ENCODE peak calls at places on chromosomes 12 and 14, in seven cellular contexts. One of them, this sample, is unnamed.

GRCh38 chr14:88380405-88380804 is 5.1 kb upstream of the SPATA7 start:
- DNase-seq in pancreas: no peak
- DNase-seq in fibroblast of the aortic adventitia: peak; percentile 33
- DNase-seq in fibroblast of villous mesenchyme: peak; percentile 12
- DNase-seq in SJCRH30: peak; percentile 31
- DNase-seq in AG10803: peak; percentile 6
- DNase-seq in heart left ventricle: no peak
- DNase-seq in this sample: no peak

GRCh38 chr12:55966408-55967281 is at the start of gene CDK2:
- DNase-seq in pancreas: peak; percentile 92
- DNase-seq in fibroblast of the aortic adventitia: peak; percentile 65
- DNase-seq in fibroblast of villous mesenchyme: peak; percentile 73
- DNase-seq in SJCRH30: peak; percentile 90
- DNase-seq in AG10803: peak; percentile 65
- DNase-seq in heart left ventricle: peak; percentile 95
- DNase-seq in this sample: no peak

GRCh38 chr12:45402288-45402687 is 186.4 kb downstream of the ANO6 start:
- DNase-seq in pancreas: no peak
- DNase-seq in fibroblast of the aortic adventitia: no peak
- DNase-seq in fibroblast of villous mesenchyme: peak; percentile 39
- DNase-seq in SJCRH30: no peak
- DNase-seq in AG10803: peak; percentile 15
- DNase-seq in heart left ventricle: peak; percentile 28
- DNase-seq in this sample: no peak

GRCh38 chr12:73181244-73181643 is 909.1 kb downstream of the TRHDE start:
- DNase-seq in pancreas: no peak
- DNase-seq in fibroblast of the aortic adventitia: no peak
- DNase-seq in fibroblast of villous mesenchyme: no peak
- DNase-seq in SJCRH30: peak; percentile 7
- DNase-seq in AG10803: no peak
- DNase-seq in heart left ventricle: no peak
- DNase-seq in this sample: no peak

GRCh38 chr12:131092911-131093901 is 139.5 kb downstream of the ADGRD1 start:
- DNase-seq in pancreas: peak; percentile 10
- DNase-seq in fibroblast of the aortic adventitia: no peak
- DNase-seq in fibroblast of villous mesenchyme: no peak
- DNase-seq in SJCRH30: peak; percentile 5
- DNase-seq in AG10803: no peak
- DNase-seq in heart left ventricle: peak; percentile 18
- DNase-seq in this sample: no peak

GRCh38 chr14:93906341-93907329 is 20.5 kb upstream of the FAM181A start:
- DNase-seq in pancreas: no peak
- DNase-seq in fibroblast of the aortic adventitia: peak; percentile 17
- DNase-seq in fibroblast of villous mesenchyme: peak; percentile 29
- DNase-seq in SJCRH30: peak; percentile 78
- DNase-seq in AG10803: peak; percentile 30
- DNase-seq in heart left ventricle: no peak
- DNase-seq in this sample: peak; percentile 1

GRCh38 chr12:121809712-121810116 is 5.9 kb downstream of the SETD1B start:
- DNase-seq in pancreas: no peak
- DNase-seq in fibroblast of the aortic adventitia: no peak
- DNase-seq in fibroblast of villous mesenchyme: no peak
- DNase-seq in SJCRH30: no peak
- DNase-seq in AG10803: no peak
- DNase-seq in heart left ventricle: peak; percentile 18
- DNase-seq in this sample: no peak

GRCh38 chr12:92034858-92035401 is 110.7 kb downstream of the BTG1 start:
- DNase-seq in pancreas: peak; percentile 67
- DNase-seq in fibroblast of the aortic adventitia: peak; percentile 66
- DNase-seq in fibroblast of villous mesenchyme: peak; percentile 88
- DNase-seq in SJCRH30: peak; percentile 94
- DNase-seq in AG10803: peak; percentile 89
- DNase-seq in heart left ventricle: peak; percentile 44
- DNase-seq in this sample: no peak

GRCh38 chr14:24436355-24437019 is 6.1 kb downstream of the SDR39U1 start:
- DNase-seq in pancreas: no peak
- DNase-seq in fibroblast of the aortic adventitia: peak; percentile 91
- DNase-seq in fibroblast of villous mesenchyme: peak; percentile 78
- DNase-seq in SJCRH30: peak; percentile 86
- DNase-seq in AG10803: peak; percentile 79
- DNase-seq in heart left ventricle: no peak
- DNase-seq in this sample: no peak

GRCh38 chr12:11705010-11705409 is 55.5 kb downstream of the ETV6 start:
- DNase-seq in pancreas: no peak
- DNase-seq in fibroblast of the aortic adventitia: peak; percentile 99
- DNase-seq in fibroblast of villous mesenchyme: peak; percentile 88
- DNase-seq in SJCRH30: no peak
- DNase-seq in AG10803: peak; percentile 90
- DNase-seq in heart left ventricle: no peak
- DNase-seq in this sample: peak; percentile 96

GRCh38 chr14:55850803-55851202 is 267.4 kb upstream of the PELI2 start:
- DNase-seq in pancreas: no peak
- DNase-seq in fibroblast of the aortic adventitia: peak; percentile 60
- DNase-seq in fibroblast of villous mesenchyme: peak; percentile 87
- DNase-seq in SJCRH30: no peak
- DNase-seq in AG10803: peak; percentile 55
- DNase-seq in heart left ventricle: no peak
- DNase-seq in this sample: no peak

GRCh38 chr12:44812062-44812461 is 64.1 kb downstream of the NELL2 start:
- DNase-seq in pancreas: no peak
- DNase-seq in fibroblast of the aortic adventitia: no peak
- DNase-seq in fibroblast of villous mesenchyme: no peak
- DNase-seq in SJCRH30: peak; percentile 33
- DNase-seq in AG10803: no peak
- DNase-seq in heart left ventricle: no peak
- DNase-seq in this sample: no peak

GRCh38 chr12:30988887-30989286 is 62.3 kb downstream of the TSPAN11 start:
- DNase-seq in pancreas: peak; percentile 67
- DNase-seq in fibroblast of the aortic adventitia: no peak
- DNase-seq in fibroblast of villous mesenchyme: no peak
- DNase-seq in SJCRH30: no peak
- DNase-seq in AG10803: no peak
- DNase-seq in heart left ventricle: no peak
- DNase-seq in this sample: no peak

GRCh38 chr12:99154264-99154982 is 493.1 kb upstream of the GARIN6 start:
- DNase-seq in pancreas: no peak
- DNase-seq in fibroblast of the aortic adventitia: no peak
- DNase-seq in fibroblast of villous mesenchyme: peak; percentile 5
- DNase-seq in SJCRH30: no peak
- DNase-seq in AG10803: no peak
- DNase-seq in heart left ventricle: peak; percentile 21
- DNase-seq in this sample: no peak

GRCh38 chr12:6536894-6537579 is 2.7 kb downstream of the GAPDH start:
- DNase-seq in pancreas: no peak
- DNase-seq in fibroblast of the aortic adventitia: peak; percentile 12
- DNase-seq in fibroblast of villous mesenchyme: no peak
- DNase-seq in SJCRH30: no peak
- DNase-seq in AG10803: no peak
- DNase-seq in heart left ventricle: no peak
- DNase-seq in this sample: no peak

GRCh38 chr12:76866146-76866545 is 12.7 kb downstream of the CSRP2 start:
- DNase-seq in pancreas: no peak
- DNase-seq in fibroblast of the aortic adventitia: no peak
- DNase-seq in fibroblast of villous mesenchyme: no peak
- DNase-seq in SJCRH30: peak; percentile 93
- DNase-seq in AG10803: peak; percentile 68
- DNase-seq in heart left ventricle: no peak
- DNase-seq in this sample: no peak

GRCh38 chr14:98218213-98218612 is 1053.8 kb downstream of the BCL11B start:
- DNase-seq in pancreas: no peak
- DNase-seq in fibroblast of the aortic adventitia: no peak
- DNase-seq in fibroblast of villous mesenchyme: no peak
- DNase-seq in SJCRH30: no peak
- DNase-seq in AG10803: no peak
- DNase-seq in heart left ventricle: no peak
- DNase-seq in this sample: no peak

GRCh38 chr12:27284751-27285150 is 40.7 kb downstream of the STK38L start:
- DNase-seq in pancreas: no peak
- DNase-seq in fibroblast of the aortic adventitia: peak; percentile 67
- DNase-seq in fibroblast of villous mesenchyme: peak; percentile 83
- DNase-seq in SJCRH30: no peak
- DNase-seq in AG10803: peak; percentile 66
- DNase-seq in heart left ventricle: no peak
- DNase-seq in this sample: no peak

DNA sequence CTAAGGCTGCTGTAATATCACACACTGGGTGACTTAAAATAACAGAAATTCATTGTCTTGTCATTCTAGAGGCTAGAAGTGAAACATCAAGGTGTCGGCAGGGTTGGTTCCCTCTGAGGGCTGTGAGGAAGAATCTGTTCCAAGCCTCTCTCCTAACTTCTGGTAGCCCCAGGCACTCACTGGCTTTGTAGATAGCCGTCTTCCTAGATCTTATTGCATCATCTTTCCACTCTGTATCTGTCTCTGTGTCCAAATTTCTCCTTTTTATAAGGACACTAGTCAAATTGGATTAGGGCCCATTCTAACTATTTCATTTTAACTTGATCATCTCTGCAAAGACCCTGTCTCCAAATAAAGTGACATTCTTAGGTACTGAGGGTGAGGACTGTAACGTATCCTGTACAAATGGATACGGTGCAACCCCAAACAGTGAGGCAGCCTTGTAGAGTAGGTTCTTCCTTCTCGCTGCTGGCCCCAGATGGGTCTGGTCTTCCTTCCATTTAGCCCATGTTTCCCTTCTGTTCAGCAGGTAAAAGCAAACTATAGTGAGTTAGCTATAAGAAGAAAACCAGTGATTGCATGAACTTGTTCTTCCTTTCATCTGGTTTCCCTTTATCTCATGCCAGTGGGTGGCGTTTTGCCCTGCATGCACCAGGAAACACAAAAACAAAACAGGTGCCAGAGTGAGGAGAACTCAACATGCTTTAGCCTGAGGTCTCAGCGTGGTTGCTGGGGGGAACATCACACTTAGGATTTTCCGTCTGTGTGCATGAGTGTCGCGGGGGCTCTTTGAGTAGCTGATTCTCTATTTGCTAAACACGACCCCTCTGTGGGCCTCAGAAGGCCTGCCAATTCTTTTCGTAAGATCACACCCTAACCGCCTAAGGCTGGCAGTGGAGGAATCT is 19.5 kb downstream of the TTC9 start:
- DNase-seq in pancreas: no peak
- DNase-seq in fibroblast of the aortic adventitia: no peak
- DNase-seq in fibroblast of villous mesenchyme: no peak
- DNase-seq in SJCRH30: no peak
- DNase-seq in AG10803: no peak
- DNase-seq in heart left ventricle: no peak
- DNase-seq in this sample: no peak
- H3K4me3 ChIP-seq in pancreas: no peak overlapping the region
- H3K4me3 ChIP-seq in fibroblast of the aortic adventitia: no peak overlapping the region
- H3K4me3 ChIP-seq in fibroblast of villous mesenchyme: no peak overlapping the region
- H3K4me3 ChIP-seq in SJCRH30: no peak overlapping the region
- H3K4me3 ChIP-seq in AG10803: no peak overlapping the region
- H3K4me3 ChIP-seq in heart left ventricle: no peak overlapping the region
- H3K4me3 ChIP-seq in this sample: no peak overlapping the region

GRCh38 chr12:88562846-88563582 is 17.3 kb downstream of the KITLG start:
- DNase-seq in pancreas: no peak
- DNase-seq in fibroblast of the aortic adventitia: peak; percentile 84
- DNase-seq in fibroblast of villous mesenchyme: no peak
- DNase-seq in SJCRH30: no peak
- DNase-seq in AG10803: peak; percentile 60
- DNase-seq in heart left ventricle: no peak
- DNase-seq in this sample: no peak
- H3K4me3 ChIP-seq in pancreas: no peak overlapping the region
- H3K4me3 ChIP-seq in fibroblast of the aortic adventitia: no peak overlapping the region
- H3K4me3 ChIP-seq in fibroblast of villous mesenchyme: no peak overlapping the region
- H3K4me3 ChIP-seq in SJCRH30: no peak overlapping the region
- H3K4me3 ChIP-seq in AG10803: no peak overlapping the region
- H3K4me3 ChIP-seq in heart left ventricle: no peak overlapping the region
- H3K4me3 ChIP-seq in this sample: no peak overlapping the region

GRCh38 chr12:113424915-113425823 is 3.0 kb downstream of the SDSL start:
- DNase-seq in pancreas: no peak
- DNase-seq in fibroblast of the aortic adventitia: peak; percentile 61
- DNase-seq in fibroblast of villous mesenchyme: peak; percentile 60
- DNase-seq in SJCRH30: peak; percentile 71
- DNase-seq in AG10803: peak; percentile 57
- DNase-seq in heart left ventricle: peak; percentile 38
- DNase-seq in this sample: no peak

GRCh38 chr12:113425960-113426453 is 3.8 kb downstream of the SDSL start:
- DNase-seq in pancreas: no peak
- DNase-seq in fibroblast of the aortic adventitia: no peak
- DNase-seq in fibroblast of villous mesenchyme: no peak
- DNase-seq in SJCRH30: peak; percentile 21
- DNase-seq in AG10803: no peak
- DNase-seq in heart left ventricle: no peak
- DNase-seq in this sample: no peak

GRCh38 chr12:113422929-113423669 is 919 bp downstream of the SDSL start:
- DNase-seq in pancreas: no peak
- DNase-seq in fibroblast of the aortic adventitia: no peak
- DNase-seq in fibroblast of villous mesenchyme: peak; percentile 13
- DNase-seq in SJCRH30: peak; percentile 13
- DNase-seq in AG10803: no peak
- DNase-seq in heart left ventricle: no peak
- DNase-seq in this sample: no peak

GRCh38 chr12:113420996-113421595 is 1.1 kb upstream of the SDSL start:
- DNase-seq in pancreas: no peak
- DNase-seq in fibroblast of the aortic adventitia: no peak
- DNase-seq in fibroblast of villous mesenchyme: no peak
- DNase-seq in SJCRH30: no peak
- DNase-seq in AG10803: no peak
- DNase-seq in heart left ventricle: no peak
- DNase-seq in this sample: no peak

DNA sequence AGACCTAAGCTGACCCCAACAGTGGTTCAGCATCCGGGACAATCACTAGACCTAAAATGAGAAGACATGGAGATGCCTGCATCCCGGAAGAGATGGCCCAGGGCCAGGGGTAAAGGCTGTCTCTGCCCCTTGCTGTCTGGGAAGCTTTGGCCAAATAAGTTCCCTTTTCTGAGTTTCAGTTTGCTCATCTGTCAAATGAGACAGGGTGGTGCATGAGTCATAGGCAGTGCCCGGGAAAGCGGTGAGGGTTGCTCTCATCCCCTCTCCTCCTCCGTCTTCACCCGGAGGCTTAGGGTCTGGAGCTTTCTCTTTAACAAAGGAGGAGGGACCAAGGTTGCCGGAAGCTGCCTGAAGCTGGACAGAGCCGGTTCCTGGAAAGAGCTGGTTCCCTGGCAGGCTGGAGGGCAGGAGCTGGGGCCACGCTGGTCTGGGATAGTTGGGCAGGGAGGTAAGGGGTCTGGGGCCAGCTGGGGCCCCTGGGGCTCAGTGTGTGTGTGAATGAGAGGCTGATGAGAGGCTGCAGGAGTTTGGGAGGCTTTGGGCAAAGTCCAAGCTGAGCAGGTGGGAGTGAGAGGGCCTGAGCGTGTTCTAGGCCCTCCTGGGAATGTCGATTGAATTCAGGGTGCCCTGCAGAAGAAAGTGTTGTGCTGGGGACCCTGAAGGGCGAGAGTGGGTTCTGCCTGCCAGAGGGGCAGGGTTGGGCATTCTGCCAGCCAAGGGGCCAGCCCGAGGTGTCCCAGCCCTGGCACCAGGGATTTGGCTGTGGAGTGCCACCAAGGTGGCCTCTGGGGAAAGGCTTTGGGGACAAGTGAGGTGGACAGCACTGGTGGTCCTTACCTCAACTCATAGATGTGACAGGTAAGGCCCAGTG is at the start of gene SDSL:
- DNase-seq in pancreas: peak; percentile 83
- DNase-seq in fibroblast of the aortic adventitia: peak; percentile 80
- DNase-seq in fibroblast of villous mesenchyme: peak; percentile 75
- DNase-seq in SJCRH30: peak; percentile 79
- DNase-seq in AG10803: peak; percentile 71
- DNase-seq in heart left ventricle: peak; percentile 60
- DNase-seq in this sample: peak; percentile 65
- H3K4me3 ChIP-seq in pancreas: peak within 1 kb of the TSS; percentile 48
- H3K4me3 ChIP-seq in fibroblast of the aortic adventitia: peak within 1 kb of the TSS; percentile 93
- H3K4me3 ChIP-seq in fibroblast of villous mesenchyme: peak within 1 kb of the TSS; percentile 64
- H3K4me3 ChIP-seq in SJCRH30: peak within 1 kb of the TSS; percentile 53
- H3K4me3 ChIP-seq in AG10803: peak within 1 kb of the TSS; percentile 68
- H3K4me3 ChIP-seq in heart left ventricle: peak within 1 kb of the TSS; percentile 63
- H3K4me3 ChIP-seq in this sample: peak within 1 kb of the TSS; percentile 91

GRCh38 chr12:69238589-69239285 is 632 bp upstream of the CPSF6 start:
- DNase-seq in pancreas: no peak
- DNase-seq in fibroblast of the aortic adventitia: no peak
- DNase-seq in fibroblast of villous mesenchyme: no peak
- DNase-seq in SJCRH30: no peak
- DNase-seq in AG10803: no peak
- DNase-seq in heart left ventricle: no peak
- DNase-seq in this sample: no peak
- H3K4me3 ChIP-seq in pancreas: peak overlapping the region; percentile 87
- H3K4me3 ChIP-seq in fibroblast of the aortic adventitia: peak overlapping the region; percentile 66
- H3K4me3 ChIP-seq in fibroblast of villous mesenchyme: peak overlapping the region; percentile 63
- H3K4me3 ChIP-seq in SJCRH30: peak overlapping the region; percentile 97
- H3K4me3 ChIP-seq in AG10803: peak overlapping the region; percentile 58
- H3K4me3 ChIP-seq in heart left ventricle: peak overlapping the region; percentile 81
- H3K4me3 ChIP-seq in this sample: peak overlapping the region; percentile 62